ENCODE peak calls at places on chromosome 15, in ten cellular contexts. C is CD8-positive, alpha-beta T cell; K is PC-3; U is CD8-positive, alpha-beta memory T cell; Z is T1000; A is spleen; R is left ventricle myocardium inferior; Q is activated T-helper 9 cell treated with anti-CD3 and anti-CD28 coated beads, Interleukin-2, amount 50 U/mL, for 16 hours; J is Daoy; L is HFF-Myc. H is an unnamed sample.

GRCh38 chr15:23038741-23039150 is 623 bp downstream of the TUBGCP5 start:
- DNase-seq in C (peak; percentile 20), K (peak; percentile 59), U (no peak), Z (peak; percentile 35), A (no peak), R (no peak), Q (no peak), J (peak; percentile 51), L (no peak), H (peak; percentile 69)

GRCh38 chr15:77107531-77108355 is 36.8 kb upstream of the TSPAN3 start:
- DNase-seq in C (peak; percentile 24), K (peak; percentile 69), U (no peak), Z (no peak), A (no peak), R (peak; percentile 37), Q (no peak), J (peak; percentile 22), L (peak; percentile 21), H (peak; percentile 54)

GRCh38 chr15:31360843-31361763 is 34.5 kb downstream of the KLF13 start:
- DNase-seq in C (peak; percentile 96), K (no peak), U (peak; percentile 96), Z (no peak), A (peak; percentile 97), R (peak; percentile 52), Q (no peak), J (no peak), L (no peak), H (no peak)

GRCh38 chr15:42427429-42428223 is 63.3 kb downstream of the ZNF106 start:
- DNase-seq in C (no peak), K (peak; percentile 12), U (no peak), Z (no peak), A (no peak), R (no peak), Q (no peak), J (peak; percentile 61), L (peak; percentile 52), H (peak; percentile 67)

GRCh38 chr15:69830425-69830824 is 267.3 kb downstream of the TLE3 start:
- DNase-seq in C (no peak), K (no peak), U (no peak), Z (no peak), A (no peak), R (no peak), Q (no peak), J (no peak), L (no peak), H (no peak)

GRCh38 chr15:40894689-40895308 is 549 bp downstream of the VPS18 start:
- DNase-seq in C (peak; percentile 64), K (peak; percentile 81), U (peak; percentile 50), Z (peak; percentile 35), A (peak; percentile 93), R (no peak), Q (peak; percentile 54), J (peak; percentile 77), L (no peak), H (peak; percentile 93)

GRCh38 chr15:79282371-79283251 is at the start of gene ANKRD34C:
- DNase-seq in C (no peak), K (no peak), U (no peak), Z (no peak), A (no peak), R (no peak), Q (no peak), J (no peak), L (no peak), H (no peak)

GRCh38 chr15:62605292-62605691 is 437.3 kb upstream of the TPM1 start:
- DNase-seq in C (no peak), K (no peak), U (no peak), Z (no peak), A (no peak), R (no peak), Q (no peak), J (no peak), L (no peak), H (no peak)

GRCh38 chr15:51619331-51620033 is 3.1 kb downstream of the DMXL2 start:
- DNase-seq in C (no peak), K (no peak), U (no peak), Z (no peak), A (no peak), R (no peak), Q (no peak), J (no peak), L (no peak), H (no peak)

GRCh38 chr15:64216722-64217428 is 54.1 kb upstream of the PPIB start:
- DNase-seq in C (no peak), K (no peak), U (no peak), Z (no peak), A (no peak), R (peak; percentile 25), Q (no peak), J (no peak), L (no peak), H (no peak)

GRCh38 chr15:48785195-48785594 is 25.7 kb downstream of the CEP152 start:
- DNase-seq in C (no peak), K (no peak), U (no peak), Z (no peak), A (no peak), R (peak; percentile 29), Q (no peak), J (no peak), L (no peak), H (no peak)

GRCh38 chr15:40891810-40892448 is 2.3 kb upstream of the VPS18 start:
- DNase-seq in C (no peak), K (peak; percentile 81), U (no peak), Z (no peak), A (no peak), R (no peak), Q (no peak), J (peak; percentile 39), L (no peak), H (peak; percentile 66)

GRCh38 chr15:81279621-81280051 is 44.3 kb downstream of the STARD5 start:
- DNase-seq in C (no peak), K (peak; percentile 66), U (no peak), Z (no peak), A (no peak), R (no peak), Q (no peak), J (peak; percentile 17), L (no peak), H (no peak)

GRCh38 chr15:67957435-67958139 is 96.5 kb upstream of the PIAS1 start:
- DNase-seq in C (no peak), K (no peak), U (no peak), Z (no peak), A (no peak), R (no peak), Q (no peak), J (no peak), L (no peak), H (no peak)

GRCh38 chr15:91867581-91868026 is 14.1 kb downstream of the SLCO3A1 start:
- DNase-seq in C (no peak), K (peak; percentile 91), U (no peak), Z (peak; percentile 72), A (peak; percentile 83), R (peak; percentile 73), Q (no peak), J (peak; percentile 97), L (no peak), H (peak; percentile 53)

GRCh38 chr15:74642328-74642723 is 26.7 kb downstream of the CLK3 start:
- DNase-seq in C (no peak), K (no peak), U (no peak), Z (no peak), A (no peak), R (no peak), Q (no peak), J (no peak), L (no peak), H (no peak)

GRCh38 chr15:90264649-90265048 is 823 bp upstream of the NGRN start:
- DNase-seq in C (no peak), K (peak; percentile 70), U (no peak), Z (no peak), A (peak; percentile 51), R (no peak), Q (peak; percentile 2), J (peak; percentile 59), L (no peak), H (peak; percentile 32)

GRCh38 chr15:58065445-58066041 is at the start of gene ALDH1A2:
- DNase-seq in C (no peak), K (no peak), U (no peak), Z (no peak), A (peak; percentile 76), R (peak; percentile 52), Q (no peak), J (no peak), L (no peak), H (no peak)

GRCh38 chr15:100880139-100880896 is 687 bp downstream of the ALDH1A3 start:
- DNase-seq in C (no peak), K (no peak), U (no peak), Z (no peak), A (no peak), R (no peak), Q (no peak), J (no peak), L (no peak), H (peak; percentile 46)

GRCh38 chr15:26864664-26865191 is 2.1 kb upstream of the GABRA5 start:
- DNase-seq in C (no peak), K (peak; percentile 60), U (no peak), Z (no peak), A (no peak), R (no peak), Q (no peak), J (peak; percentile 60), L (peak; percentile 9), H (peak; percentile 1)

GRCh38 chr15:64895285-64896065 is 16.2 kb upstream of the ANKDD1A start:
- DNase-seq in C (peak; percentile 43), K (no peak), U (peak; percentile 44), Z (no peak), A (no peak), R (no peak), Q (no peak), J (peak; percentile 64), L (no peak), H (peak; percentile 58)

GRCh38 chr15:64905119-64905831 is 6.4 kb upstream of the ANKDD1A start:
- DNase-seq in C (peak; percentile 78), K (no peak), U (peak; percentile 66), Z (peak; percentile 55), A (peak; percentile 94), R (peak; percentile 84), Q (peak; percentile 68), J (peak; percentile 82), L (no peak), H (peak; percentile 79)

GRCh38 chr15:66253643-66254363 is at the start of gene MEGF11:
- DNase-seq in C (no peak), K (peak; percentile 11), U (no peak), Z (peak; percentile 37), A (no peak), R (peak; percentile 25), Q (no peak), J (peak; percentile 62), L (no peak), H (peak; percentile 32)

GRCh38 chr15:94910166-94910565 is 678.8 kb downstream of the MCTP2 start:
- DNase-seq in C (no peak), K (no peak), U (no peak), Z (peak; percentile 27), A (no peak), R (no peak), Q (no peak), J (peak; percentile 63), L (no peak), H (no peak)